ENCODE peak calls at places on chromosomes 11 and 22, in eight cellular contexts. Y is body of pancreas, R is A549, J is sigmoid colon, V is neural progenitor cell, Z is Caco-2, M is endothelial cell of umbilical vein, X is pancreas. A is an unnamed sample. For H3K4me1, the result is how much of the 10 kb centered on the place peaks cover.

GRCh38 chr11:117199061-117199915 is at the start of gene TAGLN:
- DNase-seq in Y (peak), R (no peak), J (peak), V (peak), Z (peak), M (peak), X (no peak), A (peak)

GRCh38 chr11:1779034-1779805 is 15.5 kb upstream of the CTSD start:
- DNase-seq in Y (no peak), R (no peak), J (peak), V (no peak), Z (no peak), M (no peak), X (no peak), A (no peak)

GRCh38 chr11:96015911-96016565 is 92.1 kb upstream of the MTMR2 start:
- DNase-seq in Y (no peak), R (no peak), J (no peak), V (no peak), Z (no peak), M (no peak), X (no peak), A (no peak)

GRCh38 chr11:15829312-15829711 is 527.0 kb downstream of the SOX6 start:
- DNase-seq in Y (no peak), R (no peak), J (no peak), V (no peak), Z (no peak), M (peak), X (no peak), A (no peak)

GRCh38 chr11:4645974-4646373 is 2.2 kb downstream of the OR51E1 start:
- DNase-seq in Y (no peak), R (no peak), J (no peak), V (no peak), Z (no peak), M (no peak), X (no peak), A (peak)

GRCh38 chr22:42918500-42918899 is 61.4 kb upstream of the ARFGAP3 start:
- DNase-seq in Y (no peak), R (no peak), J (no peak), V (no peak), Z (no peak), M (no peak), X (no peak), A (no peak)

GRCh38 chr22:44091021-44091721 is 67.1 kb downstream of the PARVB start:
- DNase-seq in Y (no peak), R (peak), J (peak), V (peak), Z (peak), M (no peak), X (no peak), A (no peak)

GRCh38 chr11:113274708-113275582 is 39.4 kb upstream of the TTC12 start:
- DNase-seq in Y (no peak), R (peak), J (no peak), V (peak), Z (peak), M (no peak), X (no peak), A (no peak)

GRCh38 chr11:119338946-119339580 is 1.6 kb downstream of the C1QTNF5 start:
- DNase-seq in Y (no peak), R (no peak), J (no peak), V (no peak), Z (no peak), M (peak), X (no peak), A (no peak)

GRCh38 chr11:44950625-44951472 is at the start of gene TP53I11:
- DNase-seq in Y (peak), R (peak), J (peak), V (peak), Z (peak), M (peak), X (peak), A (peak)

GRCh38 chr11:44947114-44947513 is 3.6 kb downstream of the TP53I11 start:
- DNase-seq in Y (no peak), R (no peak), J (no peak), V (no peak), Z (no peak), M (no peak), X (no peak), A (no peak)

GRCh38 chr11:44948155-44948554 is 2.5 kb downstream of the TP53I11 start:
- DNase-seq in Y (no peak), R (no peak), J (no peak), V (no peak), Z (no peak), M (no peak), X (no peak), A (no peak)

GRCh38 chr11:44950036-44950624 is 553 bp downstream of the TP53I11 start:
- DNase-seq in Y (peak), R (no peak), J (no peak), V (peak), Z (peak), M (peak), X (peak), A (peak)

GRCh38 chr11:44949160-44950035 is 1.3 kb downstream of the TP53I11 start:
- DNase-seq in Y (peak), R (peak), J (no peak), V (peak), Z (no peak), M (peak), X (peak), A (no peak)
- TF ChIP-seq CTCF in Y (peak), R (peak), J (peak), V (peak), Z (peak), M (peak), X (peak), A (peak)

GRCh38 chr11:59973097-59973496 is 9.3 kb downstream of the OOSP4A start:
- DNase-seq in Y (no peak), R (no peak), J (no peak), V (no peak), Z (no peak), M (no peak), X (no peak), A (no peak)
- H3K4me3 ChIP-seq in Y (no peak), R (no peak), J (no peak), V (no peak), Z (no peak), M (no peak), X (no peak), A (no peak)

DNA sequence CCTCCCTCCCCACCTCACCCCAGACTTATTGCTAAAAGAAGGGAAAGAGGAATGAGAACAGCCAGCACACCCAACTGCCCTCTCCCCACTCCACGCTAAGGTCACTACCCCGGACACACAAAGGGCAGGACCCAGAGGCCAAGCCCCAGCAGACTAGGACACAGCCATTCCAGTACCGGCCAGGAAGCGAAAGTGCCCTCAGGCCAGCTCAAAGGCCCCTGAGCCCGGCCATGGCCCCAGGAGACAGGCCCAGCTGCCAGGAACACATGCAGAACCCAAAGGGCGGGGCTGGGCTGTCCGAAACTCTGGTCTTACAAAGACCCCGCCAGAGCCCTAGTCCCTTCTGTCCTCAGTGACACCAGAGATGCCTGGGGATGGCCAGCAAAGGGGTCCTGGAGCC is 5.5 kb downstream of the RCOR2 start:
- DNase-seq in Y (no peak), R (no peak), J (no peak), V (peak), Z (no peak), M (no peak), X (no peak), A (no peak)
- H3K4me1 ChIP-seq in Y (under half), R (under half), J (under half), V (half or more), Z (under half), M (under half), X (under half), A (under half)

GRCh38 chr11:65225284-65226102 is 36.3 kb upstream of the POLA2 start:
- DNase-seq in Y (peak), R (no peak), J (peak), V (peak), Z (peak), M (peak), X (peak), A (peak)
- TF ChIP-seq CTCF in Y (peak), R (peak), J (peak), V (peak), Z (peak), M (peak), X (peak), A (peak)

GRCh38 chr11:106061936-106062591 is 15.1 kb downstream of the KBTBD3 start:
- DNase-seq in Y (no peak), R (no peak), J (no peak), V (no peak), Z (no peak), M (no peak), X (no peak), A (no peak)

GRCh38 chr11:106061249-106061794 is 15.8 kb downstream of the KBTBD3 start:
- DNase-seq in Y (no peak), R (no peak), J (no peak), V (no peak), Z (no peak), M (no peak), X (no peak), A (no peak)

GRCh38 chr11:106062592-106062949 is 14.6 kb downstream of the KBTBD3 start:
- DNase-seq in Y (no peak), R (no peak), J (no peak), V (no peak), Z (no peak), M (no peak), X (no peak), A (no peak)

GRCh38 chr11:106059617-106060016 is 17.5 kb downstream of the KBTBD3 start:
- DNase-seq in Y (no peak), R (no peak), J (no peak), V (no peak), Z (no peak), M (no peak), X (no peak), A (no peak)

DNA sequence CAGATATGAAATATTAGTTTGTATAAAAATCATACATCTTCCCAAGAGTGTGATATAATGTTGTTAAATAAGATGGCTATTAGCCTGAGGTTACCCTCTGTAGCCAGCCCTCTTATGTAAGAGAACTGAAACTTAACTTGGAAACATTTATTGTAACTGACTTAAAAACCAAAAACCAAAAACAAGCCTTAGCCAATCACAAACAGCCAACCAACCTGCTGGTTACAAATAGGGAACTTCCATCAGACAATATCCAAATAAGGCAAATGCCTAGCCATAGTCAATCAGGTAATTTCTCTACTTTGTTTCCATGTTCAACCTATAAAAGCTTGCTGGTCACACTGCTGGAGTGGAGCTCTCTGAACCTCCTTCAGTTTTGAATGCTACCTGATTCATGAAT is 14.1 kb downstream of the KBTBD3 start:
- DNase-seq in Y (no peak), R (no peak), J (no peak), V (no peak), Z (no peak), M (no peak), X (no peak), A (no peak)
- H3K4me3 ChIP-seq in Y (no peak), R (no peak), J (no peak), V (no peak), Z (no peak), M (no peak), X (no peak), A (no peak)

DNA sequence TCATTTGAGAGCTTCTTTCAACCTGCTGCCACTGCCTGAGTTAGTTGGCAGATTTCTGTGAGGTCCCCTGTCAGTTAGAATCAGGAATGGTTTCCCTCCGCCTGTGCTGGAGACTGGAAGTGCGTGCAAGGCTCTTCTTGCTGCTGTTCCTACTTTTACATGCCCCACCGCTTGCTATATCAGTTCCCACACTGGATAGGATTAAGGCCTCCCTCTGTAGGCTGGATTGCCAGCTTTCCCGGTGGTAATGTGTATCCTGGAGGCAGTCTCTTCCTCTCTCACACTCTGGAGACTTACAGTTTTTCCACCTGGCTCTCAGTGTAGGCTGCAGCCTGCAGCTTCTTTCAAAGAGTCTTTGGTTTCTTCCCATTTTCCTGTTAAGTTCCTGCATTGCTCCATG is 66.5 kb downstream of the ARHGAP42 start:
- DNase-seq in Y (no peak), R (no peak), J (no peak), V (peak), Z (no peak), M (no peak), X (no peak), A (no peak)
- H3K4me1 ChIP-seq in Y (under half), R (under half), J (under half), V (under half), Z (under half), M (under half), X (under half), A (half or more)

GRCh38 chr22:50242406-50242949 is 2.3 kb downstream of the TUBGCP6 start:
- DNase-seq in Y (no peak), R (no peak), J (no peak), V (no peak), Z (no peak), M (no peak), X (no peak), A (no peak)

GRCh38 chr22:50232481-50233151 is 12.2 kb downstream of the TUBGCP6 start:
- DNase-seq in Y (no peak), R (no peak), J (peak), V (no peak), Z (no peak), M (no peak), X (no peak), A (no peak)

GRCh38 chr22:50238755-50239154 is 6.1 kb downstream of the TUBGCP6 start:
- DNase-seq in Y (no peak), R (no peak), J (no peak), V (no peak), Z (no peak), M (no peak), X (no peak), A (no peak)

GRCh38 chr22:50233223-50233622 is 11.6 kb downstream of the TUBGCP6 start:
- DNase-seq in Y (no peak), R (no peak), J (peak), V (no peak), Z (no peak), M (no peak), X (no peak), A (no peak)

DNA sequence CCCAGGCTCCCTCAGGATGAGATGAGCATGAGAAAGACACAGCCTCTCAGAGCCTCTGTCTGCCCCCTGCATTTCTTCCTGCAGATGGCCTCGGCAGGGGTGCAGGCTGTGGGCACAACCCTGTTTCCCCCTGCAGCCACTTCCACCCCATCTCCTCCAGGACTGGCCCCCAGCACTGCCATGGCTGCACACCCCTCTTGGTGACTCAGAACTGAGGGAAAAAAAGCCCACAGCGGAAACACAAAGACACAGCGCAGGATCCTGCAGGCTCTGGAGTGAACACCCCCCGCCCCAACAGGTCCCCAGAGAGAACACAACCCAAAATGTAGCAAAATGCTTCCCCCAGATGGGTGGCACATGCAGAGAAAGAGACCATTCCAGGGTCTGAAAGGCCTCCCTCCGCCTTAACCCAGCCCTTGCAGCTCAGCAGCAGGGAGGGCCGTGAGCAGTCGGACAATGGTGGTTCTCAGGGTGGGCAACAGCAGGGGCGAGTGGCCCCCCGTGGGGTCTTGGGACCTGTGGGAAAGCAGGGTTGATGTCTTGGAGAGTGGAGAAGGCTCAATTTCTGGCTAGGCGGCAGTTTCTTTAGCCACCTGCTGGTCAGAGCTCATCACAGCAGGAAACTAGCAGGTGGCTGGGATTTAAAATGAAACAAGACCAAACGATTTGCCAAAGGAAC is 8.0 kb downstream of the TUBGCP6 start:
- DNase-seq in Y (no peak), R (peak), J (no peak), V (peak), Z (no peak), M (no peak), X (no peak), A (no peak)
- TF ChIP-seq CTCF in Y (peak), R (peak), J (no peak), V (peak), Z (peak), M (peak), X (no peak), A (peak)

GRCh38 chr11:73226297-73227006 is 8.4 kb downstream of the P2RY2 start:
- DNase-seq in Y (no peak), R (no peak), J (no peak), V (peak), Z (no peak), M (no peak), X (no peak), A (no peak)

GRCh38 chr11:73229321-73230275 is 11.5 kb downstream of the P2RY2 start:
- DNase-seq in Y (no peak), R (no peak), J (peak), V (no peak), Z (no peak), M (no peak), X (no peak), A (peak)

GRCh38 chr11:73227571-73228211 is 9.6 kb downstream of the P2RY2 start:
- DNase-seq in Y (peak), R (no peak), J (peak), V (no peak), Z (peak), M (no peak), X (peak), A (no peak)

GRCh38 chr11:73230276-73230875 is 12.3 kb downstream of the P2RY2 start:
- DNase-seq in Y (no peak), R (no peak), J (peak), V (no peak), Z (no peak), M (no peak), X (no peak), A (no peak)

DNA sequence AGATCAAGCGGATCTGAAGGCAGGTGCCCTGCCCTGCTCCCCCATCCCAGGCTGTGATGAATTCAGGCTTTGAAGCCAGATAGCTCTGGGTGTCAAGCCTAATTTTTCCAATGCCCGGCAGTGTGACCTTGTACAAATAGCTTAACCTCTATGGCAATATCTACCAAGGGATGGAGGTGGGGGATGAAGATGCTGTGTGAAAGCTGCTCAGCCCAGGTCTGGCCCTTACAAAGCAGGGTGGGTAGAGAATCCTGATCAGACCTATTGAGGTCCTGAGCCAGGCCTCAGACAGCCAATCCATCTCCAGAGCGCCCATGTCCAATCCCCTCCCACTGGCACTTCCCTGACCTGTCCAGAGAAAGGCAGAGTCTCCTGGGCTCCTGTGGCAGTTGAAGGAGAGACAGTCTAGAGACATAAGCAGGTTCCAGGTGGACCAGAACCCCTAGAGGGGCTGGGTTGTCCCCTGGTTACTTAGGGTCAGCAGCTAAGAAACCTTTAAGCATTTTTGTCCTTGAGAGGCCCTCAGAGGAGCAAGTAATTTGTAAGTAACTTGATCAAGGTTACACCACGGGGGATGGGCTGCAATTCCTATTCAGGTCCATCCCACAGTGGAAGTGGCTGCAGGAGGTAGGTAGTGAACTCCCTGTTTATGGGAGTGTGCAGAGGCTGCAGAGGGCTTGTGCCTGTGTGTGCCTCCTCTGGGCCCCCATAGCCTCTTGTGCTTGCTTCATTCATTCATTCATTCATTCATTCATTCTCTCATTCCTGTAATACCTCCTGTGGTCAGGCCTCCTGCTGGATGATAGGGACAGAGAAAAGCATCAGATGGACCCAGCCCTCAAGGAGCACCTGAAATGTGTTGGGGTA is 10.4 kb downstream of the P2RY2 start:
- DNase-seq in Y (no peak), R (no peak), J (no peak), V (peak), Z (no peak), M (no peak), X (no peak), A (no peak)
- H3K4me3 ChIP-seq in Y (no peak), R (no peak), J (no peak), V (no peak), Z (no peak), M (no peak), X (no peak), A (no peak)

GRCh38 chr22:39908737-39909136 is 7.9 kb downstream of the GRAP2 start:
- DNase-seq in Y (no peak), R (no peak), J (no peak), V (no peak), Z (no peak), M (no peak), X (no peak), A (no peak)
- H3K4me1 ChIP-seq in Y (under half), R (under half), J (under half), V (under half), Z (under half), M (under half), X (under half), A (under half)